ENCODE peak calls at places on chromosomes 7 and 10, in nine cellular contexts. I is IMR-90; V is upper lobe of right lung; L is osteoblast; W is NCI-H1092; F is activated T-helper 1 cell treated with anti-CD3 and anti-CD28 coated beads, Interleukin-2, amount 50 U/mL, for 16 hours; A is Peyer's patch; O is GM23248; C is MCF 10A. H is an unnamed sample.
A peak's percentile ranks its signal among the peaks of the same experiment; 100 is the strongest.

GRCh38 chr7:66741706-66742053 is 1.1 kb downstream of the RABGEF1 start:
- DNase-seq in I (peak; percentile 35), V (no peak), L (no peak), W (no peak), F (no peak), A (no peak), O (peak; percentile 69), C (peak; percentile 39), H (peak; percentile 62)

GRCh38 chr10:78510566-78511323 is 477.1 kb downstream of the RPS24 start:
- DNase-seq in I (no peak), V (no peak), L (no peak), W (no peak), F (no peak), A (no peak), O (no peak), C (no peak), H (no peak)

GRCh38 chr7:28473567-28474266 is 61.4 kb downstream of the CREB5 start:
- DNase-seq in I (no peak), V (no peak), L (no peak), W (no peak), F (no peak), A (no peak), O (peak; percentile 45), C (no peak), H (no peak)

GRCh38 chr10:30431435-30431911 is 2.5 kb upstream of the MAP3K8 start:
- DNase-seq in I (no peak), V (no peak), L (peak; percentile 76), W (no peak), F (no peak), A (no peak), O (peak; percentile 66), C (peak; percentile 59), H (no peak)

GRCh38 chr7:39754326-39755120 is 131.2 kb downstream of the RALA start:
- DNase-seq in I (peak; percentile 81), V (peak; percentile 68), L (peak; percentile 87), W (no peak), F (no peak), A (no peak), O (peak; percentile 72), C (no peak), H (peak; percentile 68)

GRCh38 chr10:117980216-117980615 is 66.5 kb downstream of the RAB11FIP2 start:
- DNase-seq in I (peak; percentile 87), V (no peak), L (peak; percentile 73), W (no peak), F (no peak), A (no peak), O (peak; percentile 88), C (peak; percentile 48), H (peak; percentile 79)

GRCh38 chr10:35306852-35307251 is 29.5 kb upstream of the CCNY start:
- DNase-seq in I (peak; percentile 50), V (peak; percentile 67), L (peak; percentile 80), W (no peak), F (no peak), A (no peak), O (peak; percentile 71), C (peak; percentile 79), H (no peak)

GRCh38 chr10:72263613-72264241 is 10.0 kb upstream of the DDIT4 start:
- DNase-seq in I (no peak), V (peak; percentile 72), L (no peak), W (peak; percentile 78), F (no peak), A (peak; percentile 76), O (no peak), C (peak; percentile 94), H (no peak)

GRCh38 chr7:80661729-80662128 is 23.3 kb downstream of the CD36 start:
- DNase-seq in I (no peak), V (no peak), L (no peak), W (no peak), F (no peak), A (no peak), O (peak; percentile 7), C (no peak), H (no peak)

GRCh38 chr10:33381897-33382578 is 47.6 kb upstream of the NRP1 start:
- DNase-seq in I (peak; percentile 86), V (no peak), L (peak; percentile 18), W (no peak), F (no peak), A (no peak), O (peak; percentile 95), C (no peak), H (peak; percentile 88)

GRCh38 chr7:106619213-106619612 is 41.7 kb downstream of the CCDC71L start:
- DNase-seq in I (no peak), V (no peak), L (no peak), W (no peak), F (no peak), A (no peak), O (no peak), C (no peak), H (no peak)

GRCh38 chr10:117312430-117312829 is 62.8 kb downstream of the PDZD8 start:
- DNase-seq in I (no peak), V (no peak), L (no peak), W (no peak), F (no peak), A (no peak), O (no peak), C (no peak), H (peak; percentile 8)

GRCh38 chr7:99399597-99399996 is 8.8 kb downstream of the PDAP1 start:
- DNase-seq in I (no peak), V (no peak), L (peak; percentile 76), W (no peak), F (no peak), A (no peak), O (no peak), C (no peak), H (no peak)

GRCh38 chr10:121355161-121355560 is 243.1 kb downstream of the FGFR2 start:
- DNase-seq in I (no peak), V (no peak), L (no peak), W (no peak), F (no peak), A (no peak), O (no peak), C (no peak), H (no peak)

GRCh38 chr7:72109566-72109965 is 302.6 kb downstream of the CALN1 start:
- DNase-seq in I (no peak), V (no peak), L (no peak), W (no peak), F (no peak), A (no peak), O (no peak), C (no peak), H (no peak)

GRCh38 chr7:51601461-51601860 is 284.9 kb upstream of the COBL start:
- DNase-seq in I (no peak), V (no peak), L (no peak), W (no peak), F (no peak), A (no peak), O (no peak), C (peak; percentile 6), H (no peak)

GRCh38 chr7:66776800-66777468 is 36.4 kb downstream of the RABGEF1 start:
- DNase-seq in I (no peak), V (no peak), L (no peak), W (no peak), F (no peak), A (no peak), O (no peak), C (no peak), H (no peak)